ENCODE peak calls at places on chromosomes 3 and 15, in four cellular contexts. Q, M, B and X are unnamed samples.
A peak's percentile ranks its signal among the peaks of the same experiment; 100 is the strongest.

GRCh38 chr3:184336484-184337230 is 743 bp upstream of the FAM131A start:
- DNase-seq in Q (peak; percentile 83), M (peak; percentile 55), B (no peak), X (no peak)

GRCh38 chr15:48966595-48967301 is 3.0 kb upstream of the SHC4 start:
- DNase-seq in Q (no peak), M (no peak), B (peak; percentile 42), X (no peak)

GRCh38 chr3:194688207-194688711 is 2.6 kb downstream of the FAM43A start:
- DNase-seq in Q (peak; percentile 75), M (peak; percentile 28), B (no peak), X (no peak)

GRCh38 chr3:141940204-141940776 is 63.8 kb downstream of the ATP1B3 start:
- DNase-seq in Q (peak; percentile 37), M (no peak), B (no peak), X (peak; percentile 85)

GRCh38 chr15:88484781-88485246 is 17.3 kb downstream of the MRPS11 start:
- DNase-seq in Q (peak; percentile 52), M (no peak), B (no peak), X (no peak)

GRCh38 chr3:195818301-195818700 is 6.6 kb upstream of the MUC4 start:
- DNase-seq in Q (no peak), M (no peak), B (no peak), X (no peak)

GRCh38 chr3:114089675-114090074 is 33.1 kb downstream of the QTRT2 start:
- DNase-seq in Q (no peak), M (no peak), B (no peak), X (no peak)

GRCh38 chr3:157477441-157477840 is 25.8 kb downstream of the VEPH1 start:
- DNase-seq in Q (no peak), M (no peak), B (no peak), X (no peak)

GRCh38 chr3:37170097-37170496 is 4.3 kb downstream of the LRRFIP2 start:
- DNase-seq in Q (no peak), M (no peak), B (no peak), X (no peak)

GRCh38 chr3:36124118-36124796 is 256.0 kb upstream of the STAC start:
- DNase-seq in Q (peak; percentile 87), M (no peak), B (no peak), X (no peak)

GRCh38 chr15:70555713-70556112 is 207.6 kb downstream of the UACA start:
- DNase-seq in Q (no peak), M (peak; percentile 2), B (no peak), X (no peak)

GRCh38 chr3:8737823-8738222 is 4.2 kb downstream of the CAV3 start:
- DNase-seq in Q (no peak), M (no peak), B (no peak), X (peak; percentile 37)

GRCh38 chr3:15384510-15385237 is 42.7 kb downstream of the METTL6 start:
- DNase-seq in Q (no peak), M (no peak), B (no peak), X (no peak)

GRCh38 chr3:61612211-61612995 is 51.0 kb downstream of the PTPRG start:
- DNase-seq in Q (peak; percentile 76), M (no peak), B (no peak), X (no peak)

GRCh38 chr3:160793853-160794252 is 37.8 kb downstream of the PPM1L start:
- DNase-seq in Q (no peak), M (no peak), B (no peak), X (no peak)

GRCh38 chr3:188583476-188584161 is 429.7 kb downstream of the LPP start:
- DNase-seq in Q (no peak), M (no peak), B (no peak), X (no peak)

GRCh38 chr15:38750816-38751215 is 186.2 kb upstream of the RASGRP1 start:
- DNase-seq in Q (no peak), M (no peak), B (no peak), X (no peak)

GRCh38 chr15:41022487-41023090 is 69.3 kb downstream of the CHAC1 start:
- DNase-seq in Q (peak; percentile 71), M (peak; percentile 32), B (no peak), X (no peak)

GRCh38 chr3:11514191-11514770 is 129.4 kb downstream of the VGLL4 start:
- DNase-seq in Q (no peak), M (peak; percentile 48), B (no peak), X (no peak)

GRCh38 chr15:70998319-70998718 is 105.7 kb downstream of the LRRC49 start:
- DNase-seq in Q (no peak), M (no peak), B (no peak), X (no peak)

GRCh38 chr15:29376580-29376979 is 107.0 kb upstream of the NSMCE3 start:
- DNase-seq in Q (peak; percentile 37), M (no peak), B (no peak), X (no peak)

GRCh38 chr3:134874737-134875413 is 79.8 kb downstream of the EPHB1 start:
- DNase-seq in Q (no peak), M (no peak), B (no peak), X (peak; percentile 50)

GRCh38 chr3:14725015-14725431 is 50.1 kb downstream of the C3orf20 start:
- DNase-seq in Q (no peak), M (no peak), B (no peak), X (no peak)

GRCh38 chr3:180180795-180181194 is 144.1 kb upstream of the PEX5L start:
- DNase-seq in Q (no peak), M (no peak), B (no peak), X (no peak)

GRCh38 chr3:111070772-111071256 is 802 bp upstream of the NECTIN3 start:
- DNase-seq in Q (peak; percentile 84), M (no peak), B (no peak), X (peak; percentile 85)

DNA sequence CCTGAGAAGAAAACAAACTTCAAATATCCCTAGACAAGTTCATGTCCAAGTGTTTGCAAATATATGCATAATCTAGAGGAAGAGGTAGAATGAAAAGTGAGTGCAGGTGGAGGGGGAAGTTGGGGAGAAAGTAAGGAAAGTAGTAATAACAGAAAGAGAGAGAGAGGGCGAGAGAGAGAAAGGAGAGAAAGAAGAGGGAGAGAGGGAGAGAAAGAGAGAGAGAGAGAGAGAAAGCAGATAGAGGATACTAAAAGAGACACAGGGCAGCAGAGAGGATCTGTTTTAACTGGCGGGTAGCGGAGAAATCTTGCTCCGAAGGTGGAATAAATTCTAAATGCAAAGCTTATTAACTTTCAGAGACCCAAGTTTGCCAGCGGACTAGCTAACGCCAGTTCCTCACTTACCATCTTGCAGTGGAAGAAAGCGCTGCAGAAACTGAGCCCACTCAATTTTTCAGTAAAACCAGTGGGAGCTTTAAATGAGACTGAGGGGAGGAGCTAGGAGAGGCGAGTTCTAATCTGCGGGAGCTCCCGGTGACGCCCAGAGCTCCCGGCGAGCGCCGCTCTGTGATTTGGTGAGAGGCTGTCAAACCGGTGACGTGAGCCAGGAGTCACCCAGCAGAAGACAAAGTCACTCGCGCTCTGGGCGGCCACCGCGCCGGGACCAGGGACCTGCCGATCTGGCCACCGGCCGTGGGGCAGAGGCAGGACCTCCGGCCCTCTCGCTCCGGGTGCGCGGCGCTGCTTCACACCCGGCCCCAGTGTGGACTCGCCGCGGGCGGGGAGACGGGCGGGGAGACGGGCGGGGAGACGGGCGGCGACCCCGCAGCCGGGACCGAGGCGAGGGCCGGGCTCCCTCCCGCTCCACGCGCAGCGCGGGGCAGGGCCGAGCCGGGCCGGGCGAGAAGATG is at the start of gene GMNC:
- DNase-seq in Q (peak; percentile 79), M (peak; percentile 88), B (peak; percentile 93), X (peak; percentile 87)
- TF ChIP-seq POLR2AphosphoS5 in Q (no peak), M (peak; percentile 54), B (peak; percentile 83), X (no peak)

DNA sequence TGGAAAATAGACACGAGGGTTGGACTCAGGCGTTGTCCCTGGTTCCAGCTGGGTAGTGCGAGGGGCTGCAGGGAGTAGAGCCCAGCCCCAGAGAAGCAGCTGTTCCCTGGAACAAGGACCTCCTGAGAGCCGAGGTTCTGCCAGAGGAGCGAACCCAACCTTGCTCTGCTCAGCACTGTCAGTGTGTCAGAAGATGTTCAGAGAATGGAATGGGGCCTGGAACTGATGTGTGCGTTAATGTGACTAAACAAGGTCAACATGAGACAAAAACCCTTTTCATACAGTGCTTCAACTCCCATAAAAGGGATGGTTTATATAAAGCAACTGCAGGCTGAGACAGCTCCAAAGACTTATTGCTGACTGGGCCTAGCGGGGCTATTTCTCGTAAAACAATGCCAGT is 35.5 kb upstream of the HACD2 start:
- DNase-seq in Q (no peak), M (no peak), B (no peak), X (no peak)
- H3K4me1 ChIP-seq in Q (peaks cover 9% of the 10 kb centered on the region), M (peaks cover 14% of the 10 kb centered on the region), B (peaks cover 74% of the 10 kb centered on the region), X (peaks cover 50% of the 10 kb centered on the region)

DNA sequence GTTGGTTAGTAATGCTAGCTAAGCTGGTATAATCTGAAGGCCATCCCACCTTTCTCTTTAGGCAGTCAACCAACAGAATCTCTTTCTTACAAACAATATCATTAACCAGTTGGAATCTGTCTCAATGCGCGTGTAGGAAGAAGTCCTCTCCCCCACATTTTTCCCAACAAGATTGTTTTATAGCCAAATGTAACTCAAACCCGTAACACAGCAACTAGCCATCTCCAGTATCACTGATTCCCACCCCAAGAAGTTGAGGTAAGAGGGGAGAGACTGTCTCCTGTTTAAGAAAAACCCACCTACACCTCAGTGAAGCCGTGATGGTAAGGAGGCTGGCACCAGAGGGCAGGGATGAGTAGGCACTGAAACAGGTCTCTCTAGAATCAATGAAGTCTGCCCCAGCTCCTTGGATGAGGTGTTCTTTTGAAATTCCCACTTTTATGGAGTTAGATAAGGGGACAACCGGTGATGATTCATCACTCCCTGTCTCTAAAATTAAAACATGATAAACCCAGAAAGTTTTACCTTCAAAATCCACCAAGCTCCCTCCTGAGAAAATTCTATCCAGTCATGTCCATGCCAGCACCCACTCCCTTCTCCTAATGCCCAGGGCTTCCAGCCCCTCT is 30.9 kb downstream of the CDC25A start:
- DNase-seq in Q (no peak), M (no peak), B (no peak), X (no peak)
- TF ChIP-seq POLR2AphosphoS5 in Q (no peak), M (no peak), B (no peak), X (no peak)

GRCh38 chr15:66774001-66774814 is 72.2 kb downstream of the SMAD6 start:
- DNase-seq in Q (peak; percentile 92), M (peak; percentile 92), B (peak; percentile 95), X (peak; percentile 92)

GRCh38 chr15:66772967-66773873 is 71.2 kb downstream of the SMAD6 start:
- DNase-seq in Q (peak; percentile 19), M (peak; percentile 72), B (no peak), X (no peak)

GRCh38 chr15:66777054-66777453 is 75.0 kb downstream of the SMAD6 start:
- DNase-seq in Q (no peak), M (no peak), B (no peak), X (no peak)

GRCh38 chr15:66777596-66778313 is 75.7 kb downstream of the SMAD6 start:
- DNase-seq in Q (no peak), M (no peak), B (no peak), X (no peak)

GRCh38 chr15:66775127-66776105 is 73.4 kb downstream of the SMAD6 start:
- DNase-seq in Q (no peak), M (no peak), B (no peak), X (no peak)
- H3K4me1 ChIP-seq in Q (peaks cover 30% of the 10 kb centered on the region), M (peaks cover 75% of the 10 kb centered on the region), B (peaks cover 62% of the 10 kb centered on the region), X (peaks cover 23% of the 10 kb centered on the region)